ENCODE peak calls at places on chromosome 2, in seven cellular contexts. One of them, this sample, is unnamed.

GRCh38 chr2:189411860-189412259 is 29.4 kb upstream of the WDR75 start:
- DNase-seq in HepG2: no peak
- DNase-seq in GM12878: no peak
- DNase-seq in SK-N-SH: no peak
- DNase-seq in HCT116: no peak
- DNase-seq in H1: no peak
- DNase-seq in K562: no peak
- DNase-seq in this sample: no peak

GRCh38 chr2:237434916-237435315 is 21.0 kb upstream of the COL6A3 start:
- DNase-seq in K562: peak
- DNase-seq in H1: no peak
- DNase-seq in HepG2: no peak
- DNase-seq in GM12878: no peak
- DNase-seq in SK-N-SH: no peak
- DNase-seq in HCT116: no peak
- DNase-seq in this sample: no peak

GRCh38 chr2:59449264-59449663 is 1104.2 kb downstream of the BCL11A start:
- DNase-seq in SK-N-SH: no peak
- DNase-seq in GM12878: no peak
- DNase-seq in H1: no peak
- DNase-seq in K562: no peak
- DNase-seq in HCT116: no peak
- DNase-seq in HepG2: no peak
- DNase-seq in this sample: no peak

GRCh38 chr2:209145941-209146681 is 277.7 kb upstream of the MAP2 start:
- DNase-seq in HepG2: no peak
- DNase-seq in GM12878: no peak
- DNase-seq in HCT116: no peak
- DNase-seq in SK-N-SH: no peak
- DNase-seq in K562: no peak
- DNase-seq in H1: peak
- DNase-seq in this sample: no peak

GRCh38 chr2:168661404-168661869 is 141.0 kb upstream of the NOSTRIN start:
- DNase-seq in K562: no peak
- DNase-seq in HCT116: no peak
- DNase-seq in H1: no peak
- DNase-seq in HepG2: no peak
- DNase-seq in GM12878: no peak
- DNase-seq in SK-N-SH: no peak
- DNase-seq in this sample: no peak

GRCh38 chr2:204024503-204024902 is 87.9 kb downstream of the ICOS start:
- DNase-seq in SK-N-SH: peak
- DNase-seq in HepG2: peak
- DNase-seq in GM12878: no peak
- DNase-seq in H1: no peak
- DNase-seq in K562: peak
- DNase-seq in HCT116: peak
- DNase-seq in this sample: peak

GRCh38 chr2:166593403-166593802 is 99.4 kb upstream of the SCN7A start:
- DNase-seq in H1: no peak
- DNase-seq in GM12878: no peak
- DNase-seq in SK-N-SH: no peak
- DNase-seq in K562: no peak
- DNase-seq in HepG2: no peak
- DNase-seq in HCT116: no peak
- DNase-seq in this sample: no peak

GRCh38 chr2:218027426-218028188 is 24.8 kb upstream of the TNS1 start:
- DNase-seq in HepG2: no peak
- DNase-seq in SK-N-SH: no peak
- DNase-seq in K562: no peak
- DNase-seq in H1: peak
- DNase-seq in HCT116: no peak
- DNase-seq in GM12878: no peak
- DNase-seq in this sample: no peak

GRCh38 chr2:195663007-195663406 is 6.0 kb downstream of the SLC39A10 start:
- DNase-seq in K562: no peak
- DNase-seq in GM12878: no peak
- DNase-seq in SK-N-SH: no peak
- DNase-seq in H1: no peak
- DNase-seq in HepG2: no peak
- DNase-seq in HCT116: no peak
- DNase-seq in this sample: no peak

GRCh38 chr2:95386031-95386430 is 16.5 kb upstream of the FAHD2A start:
- DNase-seq in HepG2: no peak
- DNase-seq in HCT116: no peak
- DNase-seq in SK-N-SH: no peak
- DNase-seq in GM12878: no peak
- DNase-seq in K562: no peak
- DNase-seq in H1: no peak
- DNase-seq in this sample: no peak

GRCh38 chr2:233350708-233351107 is 3.6 kb upstream of the DGKD start:
- DNase-seq in HCT116: peak
- DNase-seq in HepG2: peak
- DNase-seq in H1: no peak
- DNase-seq in K562: peak
- DNase-seq in SK-N-SH: peak
- DNase-seq in GM12878: no peak
- DNase-seq in this sample: peak

GRCh38 chr2:128809256-128809636 is 490.6 kb upstream of the HS6ST1 start:
- DNase-seq in H1: no peak
- DNase-seq in SK-N-SH: no peak
- DNase-seq in HepG2: no peak
- DNase-seq in HCT116: no peak
- DNase-seq in GM12878: no peak
- DNase-seq in K562: no peak
- DNase-seq in this sample: no peak

GRCh38 chr2:23711979-23712755 is 214.8 kb downstream of the ATAD2B start:
- DNase-seq in SK-N-SH: no peak
- DNase-seq in H1: peak
- DNase-seq in HepG2: no peak
- DNase-seq in K562: no peak
- DNase-seq in GM12878: no peak
- DNase-seq in HCT116: no peak
- DNase-seq in this sample: no peak

GRCh38 chr2:171822520-171823297 is 71.3 kb downstream of the SLC25A12 start:
- DNase-seq in HepG2: no peak
- DNase-seq in SK-N-SH: no peak
- DNase-seq in HCT116: no peak
- DNase-seq in H1: no peak
- DNase-seq in GM12878: no peak
- DNase-seq in K562: no peak
- DNase-seq in this sample: no peak

GRCh38 chr2:127658146-127658545 is 12.2 kb downstream of the GPR17 start:
- DNase-seq in H1: no peak
- DNase-seq in SK-N-SH: no peak
- DNase-seq in HepG2: no peak
- DNase-seq in GM12878: no peak
- DNase-seq in K562: no peak
- DNase-seq in HCT116: no peak
- DNase-seq in this sample: no peak
- TF ChIP-seq JUND in H1: no peak
- TF ChIP-seq JUND in SK-N-SH: no peak
- TF ChIP-seq JUND in HepG2: no peak
- TF ChIP-seq JUND in GM12878: no peak
- TF ChIP-seq JUND in K562: no peak
- TF ChIP-seq JUND in HCT116: no peak
- TF ChIP-seq JUND in this sample: no peak

DNA sequence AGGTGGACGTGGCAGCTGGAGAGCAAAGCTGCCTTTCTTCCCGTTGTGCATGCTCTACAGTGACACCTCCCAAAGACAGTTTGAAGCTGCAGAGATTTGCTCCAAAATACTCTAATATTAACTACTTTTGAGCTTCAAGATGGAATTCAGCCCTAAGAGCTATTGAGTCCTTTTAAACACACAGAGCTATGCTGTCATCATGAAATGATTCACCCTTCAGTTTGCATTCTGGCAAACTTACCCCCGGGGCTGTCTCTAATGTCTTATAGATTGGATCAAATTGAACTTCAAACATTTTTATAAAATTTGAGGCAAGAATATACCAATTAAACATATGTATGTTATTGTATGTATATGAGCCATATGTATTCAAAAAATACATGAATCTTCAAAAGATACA is 110.7 kb upstream of the EFEMP1 start:
- DNase-seq in K562: no peak
- DNase-seq in GM12878: no peak
- DNase-seq in HCT116: no peak
- DNase-seq in HepG2: no peak
- DNase-seq in H1: no peak
- DNase-seq in SK-N-SH: no peak
- DNase-seq in this sample: no peak
- TF ChIP-seq JUND in K562: no peak
- TF ChIP-seq JUND in GM12878: no peak
- TF ChIP-seq JUND in HCT116: no peak
- TF ChIP-seq JUND in HepG2: no peak
- TF ChIP-seq JUND in H1: no peak
- TF ChIP-seq JUND in SK-N-SH: no peak
- TF ChIP-seq JUND in this sample: no peak

GRCh38 chr2:177243476-177243875 is 21.1 kb downstream of the NFE2L2 start:
- DNase-seq in HepG2: no peak
- DNase-seq in K562: no peak
- DNase-seq in SK-N-SH: no peak
- DNase-seq in H1: no peak
- DNase-seq in HCT116: no peak
- DNase-seq in GM12878: no peak
- DNase-seq in this sample: no peak

GRCh38 chr2:177244244-177244771 is 20.2 kb downstream of the NFE2L2 start:
- DNase-seq in HepG2: no peak
- DNase-seq in K562: no peak
- DNase-seq in H1: no peak
- DNase-seq in SK-N-SH: no peak
- DNase-seq in GM12878: no peak
- DNase-seq in HCT116: no peak
- DNase-seq in this sample: no peak

GRCh38 chr2:177243073-177243472 is 21.5 kb downstream of the NFE2L2 start:
- DNase-seq in SK-N-SH: no peak
- DNase-seq in HCT116: no peak
- DNase-seq in GM12878: no peak
- DNase-seq in HepG2: no peak
- DNase-seq in H1: no peak
- DNase-seq in K562: no peak
- DNase-seq in this sample: no peak

GRCh38 chr2:177246000-177246399 is 18.5 kb downstream of the NFE2L2 start:
- DNase-seq in K562: no peak
- DNase-seq in HCT116: no peak
- DNase-seq in HepG2: no peak
- DNase-seq in H1: no peak
- DNase-seq in GM12878: no peak
- DNase-seq in SK-N-SH: no peak
- DNase-seq in this sample: no peak

GRCh38 chr2:177245010-177245422 is 19.5 kb downstream of the NFE2L2 start:
- DNase-seq in K562: peak
- DNase-seq in GM12878: no peak
- DNase-seq in H1: no peak
- DNase-seq in HCT116: peak
- DNase-seq in HepG2: no peak
- DNase-seq in SK-N-SH: no peak
- DNase-seq in this sample: no peak
- TF ChIP-seq JUND in K562: peak
- TF ChIP-seq JUND in GM12878: no peak
- TF ChIP-seq JUND in H1: peak
- TF ChIP-seq JUND in HCT116: peak
- TF ChIP-seq JUND in HepG2: no peak
- TF ChIP-seq JUND in SK-N-SH: peak
- TF ChIP-seq JUND in this sample: no peak

DNA sequence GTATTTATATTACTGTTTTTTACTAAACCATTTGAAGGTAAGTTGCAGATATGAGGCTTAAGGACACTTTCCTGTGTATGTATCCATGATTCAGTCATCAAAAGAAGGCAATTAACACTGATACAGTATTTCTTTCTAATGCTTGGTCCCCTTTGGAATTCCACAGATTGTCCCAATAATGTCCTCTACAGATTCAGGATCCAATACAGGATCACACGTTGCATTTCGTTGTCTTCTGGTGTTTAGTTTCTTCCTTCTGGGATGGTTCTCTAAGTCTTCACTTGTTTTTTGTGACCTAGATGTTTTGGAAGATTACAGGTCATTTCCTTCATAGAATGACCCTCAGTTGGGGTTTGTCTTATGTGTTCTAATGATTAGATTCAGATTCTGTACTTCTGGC is 40.0 kb downstream of the NPAS2 start:
- DNase-seq in H1: no peak
- DNase-seq in HCT116: no peak
- DNase-seq in K562: no peak
- DNase-seq in GM12878: no peak
- DNase-seq in SK-N-SH: no peak
- DNase-seq in HepG2: no peak
- DNase-seq in this sample: no peak
- TF ChIP-seq JUND in H1: no peak
- TF ChIP-seq JUND in HCT116: no peak
- TF ChIP-seq JUND in K562: no peak
- TF ChIP-seq JUND in GM12878: no peak
- TF ChIP-seq JUND in SK-N-SH: no peak
- TF ChIP-seq JUND in HepG2: no peak
- TF ChIP-seq JUND in this sample: no peak

This sample was measured in T47D.